ENCODE peak calls at places on chromosome 12, in five cellular contexts. One of them, this sample, is unnamed.
A peak's percentile ranks its signal among the peaks of the same experiment; 100 is the strongest.

GRCh38 chr12:3179731-3180130 is 102.6 kb downstream of the TSPAN9 start:
- DNase-seq in DND-41: no peak
- DNase-seq in AG10803: no peak
- DNase-seq in AG09309: no peak
- DNase-seq in mucosa of descending colon: no peak
- DNase-seq in this sample: no peak

GRCh38 chr12:52946334-52946733 is 2.6 kb upstream of the KRT18 start:
- DNase-seq in DND-41: no peak
- DNase-seq in AG10803: no peak
- DNase-seq in AG09309: no peak
- DNase-seq in mucosa of descending colon: no peak
- DNase-seq in this sample: no peak

GRCh38 chr12:43861015-43861846 is 25.4 kb downstream of the TMEM117 start:
- DNase-seq in DND-41: no peak
- DNase-seq in AG10803: no peak
- DNase-seq in AG09309: no peak
- DNase-seq in mucosa of descending colon: no peak
- DNase-seq in this sample: no peak

GRCh38 chr12:87428701-87429277 is 600.4 kb downstream of the C12orf50 start:
- DNase-seq in DND-41: no peak
- DNase-seq in AG10803: no peak
- DNase-seq in AG09309: no peak
- DNase-seq in mucosa of descending colon: no peak
- DNase-seq in this sample: no peak

GRCh38 chr12:95518976-95519375 is 32.3 kb downstream of the USP44 start:
- DNase-seq in DND-41: no peak
- DNase-seq in AG10803: no peak
- DNase-seq in AG09309: no peak
- DNase-seq in mucosa of descending colon: no peak
- DNase-seq in this sample: no peak

GRCh38 chr12:55935742-55936151 is 4.8 kb downstream of the DGKA start:
- DNase-seq in DND-41: no peak
- DNase-seq in AG10803: no peak
- DNase-seq in AG09309: no peak
- DNase-seq in mucosa of descending colon: peak; percentile 68
- DNase-seq in this sample: no peak

GRCh38 chr12:122668268-122668667 is 34.9 kb downstream of the HCAR2 start:
- DNase-seq in DND-41: no peak
- DNase-seq in AG10803: no peak
- DNase-seq in AG09309: no peak
- DNase-seq in mucosa of descending colon: no peak
- DNase-seq in this sample: no peak

GRCh38 chr12:67928621-67929369 is 60.5 kb upstream of the IFNG-AS1 start:
- DNase-seq in DND-41: no peak
- DNase-seq in AG10803: no peak
- DNase-seq in AG09309: no peak
- DNase-seq in mucosa of descending colon: no peak
- DNase-seq in this sample: no peak

GRCh38 chr12:63927511-63927910 is 83.0 kb downstream of the SRGAP1 start:
- DNase-seq in DND-41: no peak
- DNase-seq in AG10803: no peak
- DNase-seq in AG09309: no peak
- DNase-seq in mucosa of descending colon: no peak
- DNase-seq in this sample: no peak

GRCh38 chr12:96143392-96143791 is 50.8 kb upstream of the ELK3 start:
- DNase-seq in DND-41: peak; percentile 8
- DNase-seq in AG10803: no peak
- DNase-seq in AG09309: no peak
- DNase-seq in mucosa of descending colon: no peak
- DNase-seq in this sample: no peak

GRCh38 chr12:127459166-127459565 is 807.8 kb upstream of the TMEM132C start:
- DNase-seq in DND-41: no peak
- DNase-seq in AG10803: no peak
- DNase-seq in AG09309: no peak
- DNase-seq in mucosa of descending colon: no peak
- DNase-seq in this sample: no peak

DNA sequence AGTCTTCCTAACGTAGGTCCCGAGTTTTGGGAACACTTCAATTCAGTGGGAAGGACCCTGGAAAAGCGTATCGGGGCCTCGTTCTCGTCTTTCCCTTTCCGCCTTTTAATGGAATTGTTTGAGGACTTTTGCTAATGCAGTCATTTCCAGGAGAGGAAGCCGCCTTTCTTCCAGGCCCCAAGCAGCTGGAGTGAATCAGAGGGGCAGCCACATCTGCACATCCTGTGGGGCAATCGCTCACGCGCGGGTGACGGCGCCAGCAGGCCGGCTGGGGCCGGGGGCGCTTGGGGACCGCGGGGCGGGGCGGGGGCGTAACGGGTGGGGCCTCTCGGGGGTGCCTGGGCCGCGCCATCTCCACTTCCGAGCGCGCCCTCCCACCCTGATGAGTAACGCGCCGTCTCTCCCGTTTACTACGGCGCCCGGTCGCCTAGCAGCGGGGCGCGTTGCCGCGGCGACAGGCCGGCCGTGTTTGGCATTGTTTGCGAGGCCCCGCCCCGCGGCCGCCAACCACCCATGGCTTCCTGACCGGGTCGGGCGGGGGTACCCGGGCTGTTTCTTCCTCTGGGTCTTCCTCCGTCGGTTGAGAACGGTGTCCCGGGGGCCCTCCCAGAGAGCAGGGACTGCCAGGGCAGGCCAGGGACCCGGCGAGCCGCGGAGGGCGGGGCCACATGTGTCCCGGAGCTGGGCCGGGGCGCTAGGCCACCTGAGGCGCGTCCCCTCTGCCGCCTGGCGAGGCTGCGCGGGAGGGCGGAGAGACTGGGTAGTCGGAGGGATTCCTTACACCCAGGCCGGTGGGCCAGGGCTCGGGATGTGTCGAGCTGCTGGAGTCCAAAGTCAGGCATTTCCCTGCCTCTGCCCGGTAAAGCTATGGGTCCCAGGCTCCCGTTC is 2.3 kb downstream of the GSG1 start:
- DNase-seq in DND-41: peak; percentile 87
- DNase-seq in AG10803: peak; percentile 95
- DNase-seq in AG09309: peak; percentile 74
- DNase-seq in mucosa of descending colon: peak; percentile 95
- DNase-seq in this sample: no peak
- H3K4me3 ChIP-seq in DND-41: peak overlapping the region; percentile 62
- H3K4me3 ChIP-seq in AG10803: peak overlapping the region; percentile 53
- H3K4me3 ChIP-seq in AG09309: peak overlapping the region; percentile 37
- H3K4me3 ChIP-seq in mucosa of descending colon: peak overlapping the region; percentile 11
- H3K4me3 ChIP-seq in this sample: peak overlapping the region; percentile 62

GRCh38 chr12:33432992-33433391 is 6.6 kb downstream of the SYT10 start:
- DNase-seq in DND-41: no peak
- DNase-seq in AG10803: no peak
- DNase-seq in AG09309: no peak
- DNase-seq in mucosa of descending colon: no peak
- DNase-seq in this sample: no peak

GRCh38 chr12:33423706-33424105 is 15.9 kb downstream of the SYT10 start:
- DNase-seq in DND-41: no peak
- DNase-seq in AG10803: no peak
- DNase-seq in AG09309: no peak
- DNase-seq in mucosa of descending colon: no peak
- DNase-seq in this sample: no peak

GRCh38 chr12:33429468-33429867 is 10.2 kb downstream of the SYT10 start:
- DNase-seq in DND-41: no peak
- DNase-seq in AG10803: no peak
- DNase-seq in AG09309: no peak
- DNase-seq in mucosa of descending colon: no peak
- DNase-seq in this sample: no peak

GRCh38 chr12:33431648-33432047 is 8.0 kb downstream of the SYT10 start:
- DNase-seq in DND-41: no peak
- DNase-seq in AG10803: no peak
- DNase-seq in AG09309: no peak
- DNase-seq in mucosa of descending colon: no peak
- DNase-seq in this sample: no peak

DNA sequence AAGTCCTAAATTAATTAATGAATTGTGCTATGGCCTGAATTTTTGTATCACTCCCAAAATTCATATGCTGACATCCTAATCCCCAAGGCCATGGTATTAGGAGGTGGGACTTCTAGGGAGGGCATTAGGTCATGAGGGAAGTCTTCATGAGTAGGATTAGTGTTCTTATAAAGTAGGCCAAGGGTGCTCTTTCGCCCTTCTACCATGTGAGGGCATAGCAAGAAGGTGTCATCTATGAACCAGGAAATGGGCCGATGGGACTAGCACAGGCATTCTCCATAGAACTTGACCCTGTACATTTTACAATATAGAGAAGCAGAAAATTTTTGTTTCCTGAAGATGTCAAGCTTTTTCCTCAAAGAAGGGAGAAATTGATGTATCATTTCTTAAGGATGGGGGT is 12.5 kb downstream of the SYT10 start:
- DNase-seq in DND-41: no peak
- DNase-seq in AG10803: no peak
- DNase-seq in AG09309: no peak
- DNase-seq in mucosa of descending colon: no peak
- DNase-seq in this sample: no peak
- TF ChIP-seq CTCF in DND-41: peak; percentile 21
- TF ChIP-seq CTCF in AG10803: no peak
- TF ChIP-seq CTCF in AG09309: no peak
- TF ChIP-seq CTCF in mucosa of descending colon: no peak
- TF ChIP-seq CTCF in this sample: peak; percentile 44

GRCh38 chr12:125072496-125072895 is 7.3 kb downstream of the AACS start:
- DNase-seq in DND-41: no peak
- DNase-seq in AG10803: no peak
- DNase-seq in AG09309: no peak
- DNase-seq in mucosa of descending colon: no peak
- DNase-seq in this sample: no peak

GRCh38 chr12:125070117-125070516 is 4.9 kb downstream of the AACS start:
- DNase-seq in DND-41: no peak
- DNase-seq in AG10803: no peak
- DNase-seq in AG09309: no peak
- DNase-seq in mucosa of descending colon: no peak
- DNase-seq in this sample: no peak

GRCh38 chr12:125071456-125071855 is 6.2 kb downstream of the AACS start:
- DNase-seq in DND-41: no peak
- DNase-seq in AG10803: no peak
- DNase-seq in AG09309: no peak
- DNase-seq in mucosa of descending colon: no peak
- DNase-seq in this sample: no peak

GRCh38 chr12:125069616-125070015 is 4.4 kb downstream of the AACS start:
- DNase-seq in DND-41: no peak
- DNase-seq in AG10803: no peak
- DNase-seq in AG09309: no peak
- DNase-seq in mucosa of descending colon: no peak
- DNase-seq in this sample: no peak

GRCh38 chr12:125070661-125071390 is 5.6 kb downstream of the AACS start:
- DNase-seq in DND-41: no peak
- DNase-seq in AG10803: no peak
- DNase-seq in AG09309: no peak
- DNase-seq in mucosa of descending colon: no peak
- DNase-seq in this sample: no peak
- H3K4me3 ChIP-seq in DND-41: no peak overlapping the region
- H3K4me3 ChIP-seq in AG10803: no peak overlapping the region
- H3K4me3 ChIP-seq in AG09309: no peak overlapping the region
- H3K4me3 ChIP-seq in mucosa of descending colon: no peak overlapping the region
- H3K4me3 ChIP-seq in this sample: no peak overlapping the region

GRCh38 chr12:75959506-75959905 is 72.1 kb downstream of the PHLDA1 start:
- DNase-seq in DND-41: no peak
- DNase-seq in AG10803: peak; percentile 54
- DNase-seq in AG09309: no peak
- DNase-seq in mucosa of descending colon: no peak
- DNase-seq in this sample: no peak

GRCh38 chr12:75961878-75962277 is 69.7 kb downstream of the PHLDA1 start:
- DNase-seq in DND-41: no peak
- DNase-seq in AG10803: no peak
- DNase-seq in AG09309: no peak
- DNase-seq in mucosa of descending colon: no peak
- DNase-seq in this sample: no peak

GRCh38 chr12:75960086-75960910 is 71.3 kb downstream of the PHLDA1 start:
- DNase-seq in DND-41: peak; percentile 37
- DNase-seq in AG10803: no peak
- DNase-seq in AG09309: no peak
- DNase-seq in mucosa of descending colon: no peak
- DNase-seq in this sample: no peak

GRCh38 chr12:75960954-75961661 is 70.5 kb downstream of the PHLDA1 start:
- DNase-seq in DND-41: no peak
- DNase-seq in AG10803: no peak
- DNase-seq in AG09309: no peak
- DNase-seq in mucosa of descending colon: no peak
- DNase-seq in this sample: no peak

GRCh38 chr12:75959060-75959459 is 72.5 kb downstream of the PHLDA1 start:
- DNase-seq in DND-41: no peak
- DNase-seq in AG10803: no peak
- DNase-seq in AG09309: no peak
- DNase-seq in mucosa of descending colon: no peak
- DNase-seq in this sample: no peak
- TF ChIP-seq CTCF in DND-41: no peak
- TF ChIP-seq CTCF in AG10803: no peak
- TF ChIP-seq CTCF in AG09309: no peak
- TF ChIP-seq CTCF in mucosa of descending colon: no peak
- TF ChIP-seq CTCF in this sample: no peak

GRCh38 chr12:30824311-30824710 is 69.6 kb upstream of the CAPRIN2 start:
- DNase-seq in DND-41: no peak
- DNase-seq in AG10803: no peak
- DNase-seq in AG09309: no peak
- DNase-seq in mucosa of descending colon: no peak
- DNase-seq in this sample: no peak

GRCh38 chr12:30823764-30824163 is 69.0 kb upstream of the CAPRIN2 start:
- DNase-seq in DND-41: no peak
- DNase-seq in AG10803: no peak
- DNase-seq in AG09309: no peak
- DNase-seq in mucosa of descending colon: no peak
- DNase-seq in this sample: no peak

GRCh38 chr12:30822385-30823139 is 67.8 kb upstream of the CAPRIN2 start:
- DNase-seq in DND-41: no peak
- DNase-seq in AG10803: peak; percentile 27
- DNase-seq in AG09309: no peak
- DNase-seq in mucosa of descending colon: peak; percentile 66
- DNase-seq in this sample: no peak

GRCh38 chr12:30825341-30825740 is 70.6 kb upstream of the CAPRIN2 start:
- DNase-seq in DND-41: no peak
- DNase-seq in AG10803: no peak
- DNase-seq in AG09309: no peak
- DNase-seq in mucosa of descending colon: no peak
- DNase-seq in this sample: no peak

GRCh38 chr12:30823140-30823669 is 68.5 kb upstream of the CAPRIN2 start:
- DNase-seq in DND-41: no peak
- DNase-seq in AG10803: no peak
- DNase-seq in AG09309: no peak
- DNase-seq in mucosa of descending colon: peak; percentile 54
- DNase-seq in this sample: no peak
- H3K4me3 ChIP-seq in DND-41: no peak overlapping the region
- H3K4me3 ChIP-seq in AG10803: no peak overlapping the region
- H3K4me3 ChIP-seq in AG09309: no peak overlapping the region
- H3K4me3 ChIP-seq in mucosa of descending colon: no peak overlapping the region
- H3K4me3 ChIP-seq in this sample: no peak overlapping the region